ENCODE peak calls at places on chromosomes 11 and 22, in eight cellular contexts. One of them, this sample, is unnamed.

GRCh38 chr11:70799386-70799785 is 401.1 kb downstream of the CTTN start:
- DNase-seq in WTC11: no peak
- DNase-seq in HL-60: no peak
- DNase-seq in right atrium auricular region: no peak
- DNase-seq in lower leg skin: no peak
- DNase-seq in lower lobe of right lung: no peak
- DNase-seq in GM23338: no peak
- DNase-seq in heart left ventricle: no peak
- DNase-seq in this sample: no peak

GRCh38 chr11:112044961-112045360 is 19.8 kb downstream of the DLAT start:
- DNase-seq in HL-60: no peak
- DNase-seq in lower lobe of right lung: no peak
- DNase-seq in heart left ventricle: no peak
- DNase-seq in GM23338: no peak
- DNase-seq in lower leg skin: no peak
- DNase-seq in WTC11: no peak
- DNase-seq in right atrium auricular region: no peak
- DNase-seq in this sample: no peak

GRCh38 chr11:8832571-8833260 is 78.3 kb upstream of the AKIP1 start:
- DNase-seq in HL-60: no peak
- DNase-seq in right atrium auricular region: no peak
- DNase-seq in lower lobe of right lung: peak
- DNase-seq in heart left ventricle: no peak
- DNase-seq in WTC11: peak
- DNase-seq in GM23338: peak
- DNase-seq in lower leg skin: no peak
- DNase-seq in this sample: no peak

GRCh38 chr11:118659314-118659939 is 20.0 kb downstream of the TREH start:
- DNase-seq in HL-60: peak
- DNase-seq in WTC11: peak
- DNase-seq in heart left ventricle: peak
- DNase-seq in lower leg skin: peak
- DNase-seq in lower lobe of right lung: peak
- DNase-seq in GM23338: peak
- DNase-seq in right atrium auricular region: peak
- DNase-seq in this sample: peak

GRCh38 chr11:32817181-32817842 is 12.4 kb upstream of the PRRG4 start:
- DNase-seq in right atrium auricular region: no peak
- DNase-seq in heart left ventricle: no peak
- DNase-seq in lower lobe of right lung: no peak
- DNase-seq in HL-60: no peak
- DNase-seq in GM23338: no peak
- DNase-seq in WTC11: no peak
- DNase-seq in lower leg skin: no peak
- DNase-seq in this sample: no peak

GRCh38 chr22:41417622-41418390 is 28.8 kb downstream of the TOB2 start:
- DNase-seq in HL-60: no peak
- DNase-seq in lower leg skin: peak
- DNase-seq in heart left ventricle: peak
- DNase-seq in right atrium auricular region: peak
- DNase-seq in GM23338: no peak
- DNase-seq in lower lobe of right lung: peak
- DNase-seq in WTC11: no peak
- DNase-seq in this sample: no peak

GRCh38 chr11:114183041-114183511 is 113.1 kb upstream of the NNMT start:
- DNase-seq in HL-60: no peak
- DNase-seq in GM23338: no peak
- DNase-seq in lower leg skin: no peak
- DNase-seq in right atrium auricular region: no peak
- DNase-seq in heart left ventricle: peak
- DNase-seq in lower lobe of right lung: no peak
- DNase-seq in WTC11: no peak
- DNase-seq in this sample: no peak

GRCh38 chr11:69644071-69644961 is 3.4 kb downstream of the CCND1 start:
- DNase-seq in HL-60: no peak
- DNase-seq in right atrium auricular region: peak
- DNase-seq in lower leg skin: no peak
- DNase-seq in lower lobe of right lung: peak
- DNase-seq in heart left ventricle: peak
- DNase-seq in WTC11: no peak
- DNase-seq in GM23338: no peak
- DNase-seq in this sample: no peak

GRCh38 chr11:15157181-15157580 is 42.5 kb downstream of the INSC start:
- DNase-seq in WTC11: no peak
- DNase-seq in GM23338: no peak
- DNase-seq in lower lobe of right lung: no peak
- DNase-seq in heart left ventricle: no peak
- DNase-seq in lower leg skin: no peak
- DNase-seq in HL-60: no peak
- DNase-seq in right atrium auricular region: no peak
- DNase-seq in this sample: no peak

GRCh38 chr11:65066805-65067291 is 8.5 kb upstream of the NAALADL1 start:
- DNase-seq in heart left ventricle: no peak
- DNase-seq in WTC11: peak
- DNase-seq in lower lobe of right lung: no peak
- DNase-seq in GM23338: peak
- DNase-seq in right atrium auricular region: no peak
- DNase-seq in HL-60: no peak
- DNase-seq in lower leg skin: no peak
- DNase-seq in this sample: no peak

GRCh38 chr11:133681901-133682300 is 149.6 kb upstream of the OPCML start:
- DNase-seq in lower leg skin: no peak
- DNase-seq in lower lobe of right lung: no peak
- DNase-seq in right atrium auricular region: no peak
- DNase-seq in GM23338: peak
- DNase-seq in heart left ventricle: no peak
- DNase-seq in WTC11: peak
- DNase-seq in HL-60: no peak
- DNase-seq in this sample: no peak

GRCh38 chr11:69342588-69343330 is 48.8 kb downstream of the MYEOV start:
- DNase-seq in lower lobe of right lung: no peak
- DNase-seq in GM23338: no peak
- DNase-seq in lower leg skin: no peak
- DNase-seq in WTC11: no peak
- DNase-seq in HL-60: no peak
- DNase-seq in right atrium auricular region: no peak
- DNase-seq in heart left ventricle: no peak
- DNase-seq in this sample: no peak

GRCh38 chr22:26170112-26170492 is 840 bp downstream of the SEZ6L start:
- DNase-seq in WTC11: no peak
- DNase-seq in lower leg skin: no peak
- DNase-seq in HL-60: no peak
- DNase-seq in lower lobe of right lung: no peak
- DNase-seq in right atrium auricular region: no peak
- DNase-seq in heart left ventricle: no peak
- DNase-seq in GM23338: peak
- DNase-seq in this sample: no peak

GRCh38 chr11:66867425-66868040 is 10.7 kb downstream of the LRFN4 start:
- DNase-seq in right atrium auricular region: no peak
- DNase-seq in lower lobe of right lung: no peak
- DNase-seq in heart left ventricle: no peak
- DNase-seq in HL-60: no peak
- DNase-seq in GM23338: peak
- DNase-seq in lower leg skin: no peak
- DNase-seq in WTC11: no peak
- DNase-seq in this sample: no peak

GRCh38 chr11:131866535-131867400 is 496.4 kb downstream of the NTM start:
- DNase-seq in GM23338: peak
- DNase-seq in right atrium auricular region: no peak
- DNase-seq in WTC11: no peak
- DNase-seq in lower leg skin: no peak
- DNase-seq in lower lobe of right lung: no peak
- DNase-seq in heart left ventricle: no peak
- DNase-seq in HL-60: no peak
- DNase-seq in this sample: no peak

GRCh38 chr22:31857247-31857646 is 87.1 kb upstream of the YWHAH start:
- DNase-seq in WTC11: peak
- DNase-seq in lower lobe of right lung: no peak
- DNase-seq in GM23338: peak
- DNase-seq in lower leg skin: no peak
- DNase-seq in HL-60: no peak
- DNase-seq in right atrium auricular region: no peak
- DNase-seq in heart left ventricle: no peak
- DNase-seq in this sample: peak

GRCh38 chr11:70566768-70567530 is 168.6 kb downstream of the CTTN start:
- DNase-seq in GM23338: no peak
- DNase-seq in WTC11: no peak
- DNase-seq in heart left ventricle: no peak
- DNase-seq in HL-60: no peak
- DNase-seq in lower leg skin: no peak
- DNase-seq in lower lobe of right lung: peak
- DNase-seq in right atrium auricular region: no peak
- DNase-seq in this sample: no peak

GRCh38 chr11:6191733-6192132 is 7.3 kb upstream of the OR52W1 start:
- DNase-seq in lower lobe of right lung: no peak
- DNase-seq in HL-60: peak
- DNase-seq in heart left ventricle: no peak
- DNase-seq in WTC11: no peak
- DNase-seq in GM23338: no peak
- DNase-seq in right atrium auricular region: no peak
- DNase-seq in lower leg skin: no peak
- DNase-seq in this sample: no peak

GRCh38 chr11:72840780-72841179 is 26.6 kb downstream of the ATG16L2 start:
- DNase-seq in lower leg skin: no peak
- DNase-seq in GM23338: no peak
- DNase-seq in heart left ventricle: no peak
- DNase-seq in right atrium auricular region: no peak
- DNase-seq in lower lobe of right lung: no peak
- DNase-seq in WTC11: no peak
- DNase-seq in HL-60: no peak
- DNase-seq in this sample: no peak

GRCh38 chr22:50729391-50730012 is 8.5 kb upstream of the ACR start:
- DNase-seq in WTC11: peak
- DNase-seq in lower lobe of right lung: peak
- DNase-seq in heart left ventricle: peak
- DNase-seq in GM23338: peak
- DNase-seq in lower leg skin: no peak
- DNase-seq in HL-60: no peak
- DNase-seq in right atrium auricular region: no peak
- DNase-seq in this sample: no peak

DNA sequence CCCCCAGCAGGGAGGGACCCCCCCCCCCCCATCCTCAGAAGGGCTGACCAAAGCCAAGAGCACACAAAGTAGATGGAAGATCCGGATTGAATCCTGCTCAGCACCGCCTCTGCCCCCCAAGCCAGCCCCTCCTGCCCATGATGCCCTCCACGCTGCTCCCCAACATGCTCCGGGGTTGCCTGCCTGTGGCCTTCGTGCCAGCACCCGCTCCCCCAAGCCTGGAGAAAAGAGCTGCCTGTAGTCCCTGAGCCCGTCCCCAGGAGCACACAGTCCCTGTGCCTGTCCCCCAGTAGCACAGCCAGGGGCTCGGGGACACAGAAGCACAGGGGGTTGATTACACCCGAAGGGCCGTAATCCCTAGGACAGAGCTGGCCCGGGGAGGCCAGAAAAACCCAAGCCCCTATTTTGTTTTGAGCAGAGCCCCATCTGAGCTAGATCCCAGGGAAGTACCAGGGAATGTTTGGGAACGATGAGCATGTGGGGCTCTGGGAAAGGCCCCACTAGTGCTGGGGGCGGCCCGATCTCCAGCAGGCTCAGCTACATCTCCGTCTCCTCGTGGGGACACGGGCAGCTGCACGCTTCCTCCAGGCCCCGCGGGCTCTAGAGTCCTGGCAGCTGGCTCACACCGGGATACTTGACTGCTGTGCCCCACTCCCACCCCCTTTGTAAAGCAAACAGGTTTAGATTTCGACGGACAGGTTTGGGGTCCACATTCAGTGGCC is 66.7 kb downstream of the PHF21B start:
- DNase-seq in HL-60: no peak
- DNase-seq in WTC11: no peak
- DNase-seq in lower leg skin: no peak
- DNase-seq in lower lobe of right lung: no peak
- DNase-seq in right atrium auricular region: no peak
- DNase-seq in GM23338: no peak
- DNase-seq in heart left ventricle: no peak
- DNase-seq in this sample: no peak
- TF ChIP-seq CTCF in HL-60: no peak
- TF ChIP-seq CTCF in WTC11: no peak
- TF ChIP-seq CTCF in lower leg skin: no peak
- TF ChIP-seq CTCF in lower lobe of right lung: no peak
- TF ChIP-seq CTCF in right atrium auricular region: no peak
- TF ChIP-seq CTCF in GM23338: no peak
- TF ChIP-seq CTCF in heart left ventricle: no peak
- TF ChIP-seq CTCF in this sample: no peak

GRCh38 chr11:120431633-120432032 is 79.9 kb upstream of the GRIK4 start:
- DNase-seq in WTC11: peak
- DNase-seq in lower leg skin: no peak
- DNase-seq in lower lobe of right lung: no peak
- DNase-seq in GM23338: peak
- DNase-seq in heart left ventricle: no peak
- DNase-seq in HL-60: no peak
- DNase-seq in right atrium auricular region: no peak
- DNase-seq in this sample: no peak
- TF ChIP-seq CTCF in WTC11: peak
- TF ChIP-seq CTCF in lower leg skin: no peak
- TF ChIP-seq CTCF in lower lobe of right lung: peak
- TF ChIP-seq CTCF in GM23338: peak
- TF ChIP-seq CTCF in heart left ventricle: peak
- TF ChIP-seq CTCF in HL-60: no peak
- TF ChIP-seq CTCF in right atrium auricular region: peak
- TF ChIP-seq CTCF in this sample: no peak

GRCh38 chr11:110712643-110713468 is 619 bp upstream of the ARHGAP20 start:
- DNase-seq in heart left ventricle: no peak
- DNase-seq in WTC11: peak
- DNase-seq in lower lobe of right lung: no peak
- DNase-seq in GM23338: peak
- DNase-seq in right atrium auricular region: no peak
- DNase-seq in HL-60: no peak
- DNase-seq in lower leg skin: no peak
- DNase-seq in this sample: peak
- TF ChIP-seq CTCF in heart left ventricle: no peak
- TF ChIP-seq CTCF in WTC11: no peak
- TF ChIP-seq CTCF in lower lobe of right lung: no peak
- TF ChIP-seq CTCF in GM23338: no peak
- TF ChIP-seq CTCF in right atrium auricular region: peak
- TF ChIP-seq CTCF in HL-60: no peak
- TF ChIP-seq CTCF in lower leg skin: no peak
- TF ChIP-seq CTCF in this sample: no peak

DNA sequence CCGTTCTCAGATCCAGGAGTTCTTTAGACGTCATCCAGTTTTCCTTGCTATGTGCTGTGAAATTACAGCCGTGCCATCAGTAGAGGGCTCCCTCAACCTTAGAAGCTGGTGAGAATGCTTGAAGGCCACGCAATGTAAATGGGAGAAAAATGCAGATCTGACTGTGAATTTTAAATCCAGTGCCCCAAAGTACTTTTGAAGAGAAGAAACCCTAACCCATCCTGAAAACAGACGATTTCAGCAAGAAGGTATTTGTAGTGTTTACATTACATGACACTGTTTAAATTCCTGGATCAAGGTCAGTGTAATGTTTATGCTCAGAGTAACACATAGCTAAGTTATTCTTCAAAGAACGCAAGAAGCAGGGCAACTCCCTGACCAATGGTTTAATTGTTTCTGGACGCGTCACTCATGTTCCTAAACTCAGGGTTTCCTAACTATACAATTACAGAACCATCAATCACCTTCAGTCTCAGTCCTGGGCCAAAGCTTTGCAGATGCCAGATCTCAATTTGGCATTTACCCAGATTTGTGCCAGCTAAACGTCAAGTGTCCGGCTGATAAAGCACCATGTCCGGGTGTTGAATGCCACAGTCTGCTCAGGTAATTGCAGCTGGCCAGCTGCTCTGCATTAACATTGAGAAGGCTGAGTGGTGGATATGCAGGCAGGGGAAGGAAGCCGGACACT is 38.2 kb downstream of the ADAMTS8 start:
- DNase-seq in WTC11: no peak
- DNase-seq in GM23338: peak
- DNase-seq in lower leg skin: no peak
- DNase-seq in lower lobe of right lung: no peak
- DNase-seq in right atrium auricular region: no peak
- DNase-seq in HL-60: no peak
- DNase-seq in heart left ventricle: no peak
- DNase-seq in this sample: no peak
- TF ChIP-seq CTCF in WTC11: no peak
- TF ChIP-seq CTCF in GM23338: peak
- TF ChIP-seq CTCF in lower leg skin: no peak
- TF ChIP-seq CTCF in lower lobe of right lung: peak
- TF ChIP-seq CTCF in right atrium auricular region: peak
- TF ChIP-seq CTCF in HL-60: peak
- TF ChIP-seq CTCF in heart left ventricle: peak
- TF ChIP-seq CTCF in this sample: peak